ENCODE peak calls at places on chromosomes 4 and X, in seven cellular contexts. One of them, this sample, is unnamed.

GRCh38 chr4:32841217-32841616 is 2121.0 kb downstream of the PCDH7 start:
- DNase-seq in upper lobe of left lung: no peak
- DNase-seq in tibial nerve: no peak
- DNase-seq in sigmoid colon: no peak
- DNase-seq in stomach: no peak
- DNase-seq in K562: no peak
- DNase-seq in H1: no peak
- DNase-seq in this sample: no peak

GRCh38 chrX:19709812-19710518 is 177.4 kb downstream of the SH3KBP1 start:
- DNase-seq in stomach: no peak
- DNase-seq in K562: no peak
- DNase-seq in sigmoid colon: no peak
- DNase-seq in H1: no peak
- DNase-seq in tibial nerve: no peak
- DNase-seq in upper lobe of left lung: no peak
- DNase-seq in this sample: peak; percentile 67

GRCh38 chr4:124936427-124936826 is 223.9 kb upstream of the ANKRD50 start:
- DNase-seq in stomach: peak; percentile 83
- DNase-seq in sigmoid colon: no peak
- DNase-seq in K562: no peak
- DNase-seq in H1: no peak
- DNase-seq in upper lobe of left lung: peak; percentile 75
- DNase-seq in tibial nerve: no peak
- DNase-seq in this sample: no peak

GRCh38 chrX:67543818-67544217 is at the start of gene AR:
- DNase-seq in upper lobe of left lung: peak; percentile 58
- DNase-seq in tibial nerve: peak; percentile 47
- DNase-seq in stomach: peak; percentile 58
- DNase-seq in sigmoid colon: peak; percentile 83
- DNase-seq in H1: peak; percentile 43
- DNase-seq in K562: no peak
- DNase-seq in this sample: peak; percentile 15

GRCh38 chrX:40720386-40720785 is 15.0 kb downstream of the MED14 start:
- DNase-seq in H1: no peak
- DNase-seq in stomach: no peak
- DNase-seq in K562: no peak
- DNase-seq in tibial nerve: no peak
- DNase-seq in upper lobe of left lung: peak; percentile 37
- DNase-seq in sigmoid colon: no peak
- DNase-seq in this sample: no peak

GRCh38 chrX:141924293-141924692 is 20.6 kb downstream of the MAGEC1 start:
- DNase-seq in H1: no peak
- DNase-seq in tibial nerve: no peak
- DNase-seq in stomach: no peak
- DNase-seq in upper lobe of left lung: no peak
- DNase-seq in sigmoid colon: no peak
- DNase-seq in K562: no peak
- DNase-seq in this sample: no peak

GRCh38 chr4:77418333-77418732 is 187.3 kb upstream of the CXCL13 start:
- DNase-seq in tibial nerve: no peak
- DNase-seq in K562: no peak
- DNase-seq in upper lobe of left lung: no peak
- DNase-seq in stomach: no peak
- DNase-seq in sigmoid colon: no peak
- DNase-seq in H1: no peak
- DNase-seq in this sample: peak; percentile 23

GRCh38 chrX:2327423-2327822 is 173.4 kb downstream of the DHRSX start:
- DNase-seq in H1: no peak
- DNase-seq in tibial nerve: no peak
- DNase-seq in K562: no peak
- DNase-seq in upper lobe of left lung: no peak
- DNase-seq in stomach: no peak
- DNase-seq in sigmoid colon: no peak
- DNase-seq in this sample: no peak

GRCh38 chrX:16930392-16930791 is 16.1 kb upstream of the REPS2 start:
- DNase-seq in stomach: no peak
- DNase-seq in H1: no peak
- DNase-seq in tibial nerve: no peak
- DNase-seq in upper lobe of left lung: no peak
- DNase-seq in sigmoid colon: no peak
- DNase-seq in K562: no peak
- DNase-seq in this sample: no peak

GRCh38 chr4:173490256-173490655 is 39.8 kb downstream of the HAND2 start:
- DNase-seq in K562: no peak
- DNase-seq in tibial nerve: no peak
- DNase-seq in upper lobe of left lung: no peak
- DNase-seq in stomach: no peak
- DNase-seq in H1: no peak
- DNase-seq in sigmoid colon: no peak
- DNase-seq in this sample: no peak

GRCh38 chr4:58275856-58276255 is 1165.7 kb upstream of the IGFBP7 start:
- DNase-seq in sigmoid colon: no peak
- DNase-seq in upper lobe of left lung: no peak
- DNase-seq in tibial nerve: no peak
- DNase-seq in stomach: no peak
- DNase-seq in K562: no peak
- DNase-seq in H1: no peak
- DNase-seq in this sample: no peak

GRCh38 chr4:37476256-37476655 is 209.9 kb downstream of the RELL1 start:
- DNase-seq in upper lobe of left lung: no peak
- DNase-seq in tibial nerve: no peak
- DNase-seq in sigmoid colon: no peak
- DNase-seq in stomach: no peak
- DNase-seq in H1: no peak
- DNase-seq in K562: no peak
- DNase-seq in this sample: no peak

GRCh38 chr4:113548303-113548702 is 213.2 kb downstream of the CAMK2D start:
- DNase-seq in tibial nerve: no peak
- DNase-seq in stomach: no peak
- DNase-seq in H1: no peak
- DNase-seq in K562: no peak
- DNase-seq in sigmoid colon: no peak
- DNase-seq in upper lobe of left lung: no peak
- DNase-seq in this sample: no peak

GRCh38 chr4:180745019-180745418 is 1498.2 kb upstream of the TENM3 start:
- DNase-seq in stomach: no peak
- DNase-seq in H1: no peak
- DNase-seq in K562: no peak
- DNase-seq in sigmoid colon: no peak
- DNase-seq in tibial nerve: no peak
- DNase-seq in upper lobe of left lung: no peak
- DNase-seq in this sample: no peak

DNA sequence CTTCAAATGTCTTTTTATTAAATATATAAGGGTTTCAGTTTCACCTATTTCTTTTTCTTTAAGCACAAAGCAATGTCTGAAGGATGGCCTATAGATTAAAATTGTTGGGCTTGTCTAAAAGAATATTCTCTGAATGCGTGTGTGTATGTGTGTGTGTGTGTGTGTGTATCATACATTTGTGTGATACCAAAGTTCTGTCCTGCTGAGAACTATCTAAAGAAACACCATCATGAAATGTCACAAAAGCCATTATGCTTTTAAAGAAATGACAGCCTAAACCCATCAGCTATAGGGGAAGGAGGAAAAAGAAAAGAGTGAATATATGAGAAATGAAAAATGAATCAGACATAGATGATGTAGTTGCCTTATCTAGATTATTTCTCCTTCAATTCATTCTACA is 1501.5 kb upstream of the TENM3 start:
- DNase-seq in upper lobe of left lung: no peak
- DNase-seq in K562: no peak
- DNase-seq in H1: no peak
- DNase-seq in tibial nerve: no peak
- DNase-seq in stomach: no peak
- DNase-seq in sigmoid colon: no peak
- DNase-seq in this sample: no peak
- TF ChIP-seq EP300 in upper lobe of left lung: no peak
- TF ChIP-seq EP300 in K562: no peak
- TF ChIP-seq EP300 in H1: no peak
- TF ChIP-seq EP300 in tibial nerve: no peak
- TF ChIP-seq EP300 in stomach: no peak
- TF ChIP-seq EP300 in sigmoid colon: no peak
- TF ChIP-seq EP300 in this sample: no peak

GRCh38 chrX:154540897-154541535 is 5.6 kb downstream of the G6PD start:
- DNase-seq in stomach: peak; percentile 72
- DNase-seq in H1: no peak
- DNase-seq in tibial nerve: no peak
- DNase-seq in sigmoid colon: no peak
- DNase-seq in upper lobe of left lung: peak; percentile 76
- DNase-seq in K562: no peak
- DNase-seq in this sample: no peak
- TF ChIP-seq EP300 in stomach: no peak
- TF ChIP-seq EP300 in H1: no peak
- TF ChIP-seq EP300 in tibial nerve: no peak
- TF ChIP-seq EP300 in sigmoid colon: no peak
- TF ChIP-seq EP300 in upper lobe of left lung: no peak
- TF ChIP-seq EP300 in K562: no peak
- TF ChIP-seq EP300 in this sample: peak; percentile 48

GRCh38 chr4:165364452-165365080 is 14.2 kb upstream of the CPE start:
- DNase-seq in K562: no peak
- DNase-seq in H1: no peak
- DNase-seq in tibial nerve: no peak
- DNase-seq in upper lobe of left lung: no peak
- DNase-seq in stomach: no peak
- DNase-seq in sigmoid colon: no peak
- DNase-seq in this sample: no peak

GRCh38 chr4:165368114-165368513 is 10.7 kb upstream of the CPE start:
- DNase-seq in tibial nerve: no peak
- DNase-seq in K562: no peak
- DNase-seq in upper lobe of left lung: no peak
- DNase-seq in stomach: no peak
- DNase-seq in H1: no peak
- DNase-seq in sigmoid colon: no peak
- DNase-seq in this sample: no peak

GRCh38 chr4:165368567-165368966 is 10.2 kb upstream of the CPE start:
- DNase-seq in tibial nerve: no peak
- DNase-seq in K562: no peak
- DNase-seq in stomach: no peak
- DNase-seq in upper lobe of left lung: no peak
- DNase-seq in H1: no peak
- DNase-seq in sigmoid colon: no peak
- DNase-seq in this sample: no peak

GRCh38 chr4:165369522-165369921 is 9.3 kb upstream of the CPE start:
- DNase-seq in tibial nerve: no peak
- DNase-seq in H1: no peak
- DNase-seq in K562: no peak
- DNase-seq in sigmoid colon: no peak
- DNase-seq in stomach: no peak
- DNase-seq in upper lobe of left lung: no peak
- DNase-seq in this sample: no peak

DNA sequence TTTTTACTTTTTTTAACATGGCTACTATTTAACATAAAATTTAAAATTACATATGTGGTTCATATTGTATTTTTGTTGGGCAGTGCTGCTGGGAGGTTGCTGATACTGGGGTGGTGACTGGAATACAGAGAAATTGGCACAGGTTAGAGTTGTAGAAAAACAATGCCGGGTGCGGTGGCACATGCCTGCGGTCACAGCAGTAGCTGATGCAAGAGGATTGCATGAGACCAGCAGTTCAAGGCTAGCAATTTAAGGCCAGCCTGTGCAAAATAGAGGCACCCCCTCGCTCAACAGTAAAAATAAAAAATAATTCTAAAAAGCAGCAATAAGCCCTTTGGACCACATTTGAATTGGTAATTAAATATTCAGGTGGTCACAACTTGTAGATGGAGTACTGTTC is 11.8 kb upstream of the CPE start:
- DNase-seq in K562: no peak
- DNase-seq in upper lobe of left lung: no peak
- DNase-seq in sigmoid colon: no peak
- DNase-seq in tibial nerve: no peak
- DNase-seq in H1: no peak
- DNase-seq in stomach: peak; percentile 30
- DNase-seq in this sample: no peak
- TF ChIP-seq EP300 in K562: no peak
- TF ChIP-seq EP300 in upper lobe of left lung: no peak
- TF ChIP-seq EP300 in sigmoid colon: no peak
- TF ChIP-seq EP300 in tibial nerve: no peak
- TF ChIP-seq EP300 in H1: no peak
- TF ChIP-seq EP300 in stomach: no peak
- TF ChIP-seq EP300 in this sample: no peak

GRCh38 chrX:48003758-48004457 is at the start of gene ZNF182:
- DNase-seq in upper lobe of left lung: peak; percentile 94
- DNase-seq in stomach: peak; percentile 93
- DNase-seq in H1: peak; percentile 77
- DNase-seq in tibial nerve: peak; percentile 90
- DNase-seq in K562: peak; percentile 89
- DNase-seq in sigmoid colon: peak; percentile 97
- DNase-seq in this sample: peak; percentile 89
- TF ChIP-seq EP300 in upper lobe of left lung: no peak
- TF ChIP-seq EP300 in stomach: no peak
- TF ChIP-seq EP300 in H1: no peak
- TF ChIP-seq EP300 in tibial nerve: peak; percentile 27
- TF ChIP-seq EP300 in K562: no peak
- TF ChIP-seq EP300 in sigmoid colon: no peak
- TF ChIP-seq EP300 in this sample: no peak

GRCh38 chr4:76083386-76083785 is 8.9 kb downstream of the ART3 start:
- DNase-seq in K562: no peak
- DNase-seq in H1: no peak
- DNase-seq in sigmoid colon: no peak
- DNase-seq in upper lobe of left lung: no peak
- DNase-seq in stomach: no peak
- DNase-seq in tibial nerve: no peak
- DNase-seq in this sample: no peak

GRCh38 chr4:76088719-76089118 is 14.2 kb downstream of the ART3 start:
- DNase-seq in sigmoid colon: no peak
- DNase-seq in K562: no peak
- DNase-seq in stomach: no peak
- DNase-seq in H1: no peak
- DNase-seq in upper lobe of left lung: no peak
- DNase-seq in tibial nerve: no peak
- DNase-seq in this sample: no peak

GRCh38 chr4:76090241-76090691 is 15.8 kb downstream of the ART3 start:
- DNase-seq in K562: peak; percentile 58
- DNase-seq in stomach: no peak
- DNase-seq in upper lobe of left lung: peak; percentile 60
- DNase-seq in sigmoid colon: no peak
- DNase-seq in H1: no peak
- DNase-seq in tibial nerve: peak; percentile 48
- DNase-seq in this sample: no peak

GRCh38 chr4:76084542-76084941 is 10.0 kb downstream of the ART3 start:
- DNase-seq in stomach: no peak
- DNase-seq in tibial nerve: no peak
- DNase-seq in sigmoid colon: no peak
- DNase-seq in upper lobe of left lung: no peak
- DNase-seq in K562: no peak
- DNase-seq in H1: no peak
- DNase-seq in this sample: no peak

GRCh38 chr4:76087007-76087769 is 12.7 kb downstream of the ART3 start:
- DNase-seq in stomach: peak; percentile 33
- DNase-seq in sigmoid colon: no peak
- DNase-seq in tibial nerve: peak; percentile 39
- DNase-seq in K562: peak; percentile 55
- DNase-seq in upper lobe of left lung: peak; percentile 36
- DNase-seq in H1: peak; percentile 59
- DNase-seq in this sample: peak; percentile 56
- TF ChIP-seq EP300 in stomach: no peak
- TF ChIP-seq EP300 in sigmoid colon: no peak
- TF ChIP-seq EP300 in tibial nerve: no peak
- TF ChIP-seq EP300 in K562: no peak
- TF ChIP-seq EP300 in upper lobe of left lung: no peak
- TF ChIP-seq EP300 in H1: no peak
- TF ChIP-seq EP300 in this sample: no peak

This sample was measured in A549.